ENCODE peak calls at places on chromosome 9, in nine cellular contexts. Y, H, G, A, S, K, E, Z and R are unnamed samples.

GRCh38 chr9:129650680-129651235 is 8.8 kb upstream of the ASB6 start:
- DNase-seq in A (no peak), S (no peak), Y (no peak), G (no peak), E (no peak), H (no peak), K (no peak), Z (no peak), R (no peak)

GRCh38 chr9:16247188-16247875 is 623.1 kb downstream of the BNC2 start:
- DNase-seq in S (peak), Z (no peak), Y (no peak), H (no peak), G (no peak), E (no peak), K (peak), A (no peak), R (peak)

GRCh38 chr9:126117631-126118030 is 209.0 kb upstream of the MVB12B start:
- DNase-seq in Y (no peak), S (no peak), H (no peak), E (no peak), Z (no peak), G (no peak), K (no peak), A (no peak), R (no peak)

GRCh38 chr9:136564379-136564988 is 18.6 kb upstream of the NOTCH1 start:
- DNase-seq in Z (no peak), E (no peak), Y (no peak), S (no peak), G (peak), K (peak), H (no peak), A (peak), R (no peak)

GRCh38 chr9:109253241-109253636 is 67.6 kb downstream of the EPB41L4B start:
- DNase-seq in K (no peak), Z (no peak), S (no peak), E (no peak), G (no peak), A (no peak), Y (no peak), H (no peak), R (no peak)

GRCh38 chr9:672833-673232 is 168.7 kb upstream of the DMRT1 start:
- DNase-seq in S (no peak), Y (no peak), A (no peak), Z (no peak), K (no peak), E (no peak), H (no peak), G (no peak), R (no peak)

GRCh38 chr9:105452185-105452584 is 4.4 kb downstream of the FSD1L start:
- DNase-seq in Z (no peak), A (no peak), G (no peak), S (no peak), K (no peak), E (no peak), H (no peak), Y (no peak), R (no peak)

GRCh38 chr9:2596003-2596402 is 25.6 kb upstream of the VLDLR start:
- DNase-seq in Y (no peak), G (no peak), Z (no peak), K (no peak), A (no peak), S (no peak), H (no peak), E (no peak), R (no peak)

GRCh38 chr9:129380961-129381401 is 202.9 kb upstream of the IER5L start:
- DNase-seq in K (no peak), E (no peak), G (no peak), S (no peak), H (no peak), Y (no peak), Z (no peak), A (no peak), R (no peak)

GRCh38 chr9:137309368-137310189 is 7.5 kb upstream of the NRARP start:
- DNase-seq in K (no peak), S (no peak), Y (no peak), E (no peak), G (no peak), A (no peak), Z (no peak), H (no peak), R (no peak)

GRCh38 chr9:91746357-91746756 is 203.7 kb downstream of the ROR2 start:
- DNase-seq in A (no peak), Z (no peak), H (no peak), E (no peak), G (no peak), S (no peak), Y (no peak), K (no peak), R (no peak)

GRCh38 chr9:22722492-22722891 is 275.9 kb downstream of the DMRTA1 start:
- DNase-seq in A (no peak), K (no peak), G (no peak), H (no peak), Z (no peak), E (no peak), S (no peak), Y (no peak), R (no peak)

GRCh38 chr9:113501129-113501686 is 37.7 kb downstream of the RGS3 start:
- DNase-seq in S (no peak), Y (no peak), K (no peak), G (no peak), A (no peak), H (no peak), E (peak), Z (no peak), R (no peak)

GRCh38 chr9:118522093-118523028 is 818.2 kb downstream of the TLR4 start:
- DNase-seq in G (peak), E (peak), H (peak), Y (no peak), S (peak), Z (peak), K (peak), A (peak), R (no peak)

GRCh38 chr9:136882109-136882946 is 4.0 kb upstream of the TRAF2 start:
- DNase-seq in A (peak), H (no peak), G (peak), E (no peak), S (peak), Y (peak), Z (peak), K (peak), R (peak)

GRCh38 chr9:21075484-21075883 is 2.3 kb downstream of the IFNB1 start:
- DNase-seq in H (no peak), E (no peak), A (no peak), G (no peak), K (no peak), Z (no peak), Y (no peak), S (no peak), R (no peak)

GRCh38 chr9:116953271-116953670 is 266.2 kb downstream of the TRIM32 start:
- DNase-seq in G (no peak), S (no peak), K (no peak), E (no peak), Z (no peak), H (no peak), A (no peak), Y (no peak), R (no peak)

GRCh38 chr9:131735238-131736181 is 4.4 kb downstream of the RAPGEF1 start:
- DNase-seq in A (no peak), H (no peak), S (no peak), K (no peak), Y (no peak), G (peak), E (no peak), Z (no peak), R (no peak)

GRCh38 chr9:120791161-120791560 is 2.1 kb downstream of the FBXW2 start:
- DNase-seq in K (no peak), S (no peak), A (no peak), G (no peak), E (no peak), Y (no peak), H (no peak), Z (no peak), R (no peak)

GRCh38 chr9:128168731-128169308 is 8.8 kb downstream of the BBLN start:
- DNase-seq in H (no peak), Y (no peak), K (no peak), A (no peak), Z (no peak), S (no peak), G (no peak), E (no peak), R (no peak)

GRCh38 chr9:3502560-3503398 is 23.0 kb downstream of the RFX3 start:
- DNase-seq in Y (no peak), H (no peak), Z (no peak), K (peak), S (no peak), G (no peak), E (no peak), A (no peak), R (no peak)

GRCh38 chr9:3401556-3401955 is 124.2 kb downstream of the RFX3 start:
- DNase-seq in E (no peak), Z (no peak), H (no peak), S (no peak), A (no peak), Y (peak), K (peak), G (no peak), R (no peak)

GRCh38 chr9:94729199-94729598 is 2.7 kb downstream of the AOPEP start:
- DNase-seq in K (no peak), S (no peak), A (no peak), G (no peak), Z (no peak), Y (no peak), E (no peak), H (no peak), R (no peak)

GRCh38 chr9:103397868-103398600 is 402.9 kb downstream of the CYLC2 start:
- DNase-seq in H (peak), A (no peak), Y (peak), K (peak), G (peak), E (no peak), S (peak), Z (no peak), R (peak)

GRCh38 chr9:38017149-38017884 is 51.7 kb downstream of the SHB start:
- DNase-seq in Z (no peak), S (no peak), K (peak), Y (no peak), A (peak), E (peak), H (peak), G (no peak), R (peak)

GRCh38 chr9:91033802-91034201 is 232.2 kb downstream of the SYK start:
- DNase-seq in E (peak), Z (no peak), G (peak), K (no peak), S (no peak), Y (peak), H (no peak), A (no peak), R (no peak)

GRCh38 chr9:132163457-132163875 is 1.6 kb downstream of the NTNG2 start:
- DNase-seq in S (no peak), Y (no peak), Z (no peak), G (no peak), H (peak), K (no peak), E (no peak), A (no peak), R (no peak)

GRCh38 chr9:101429736-101430135 is 5.8 kb downstream of the ALDOB start:
- DNase-seq in Z (no peak), G (no peak), S (no peak), E (no peak), Y (no peak), K (no peak), A (no peak), H (no peak), R (no peak)

GRCh38 chr9:85713897-85714296 is 27.9 kb downstream of the AGTPBP1 start:
- DNase-seq in E (no peak), Z (no peak), H (no peak), G (no peak), Y (no peak), S (no peak), K (no peak), A (no peak), R (no peak)

GRCh38 chr9:17057729-17058128 is 77.1 kb upstream of the CNTLN start:
- DNase-seq in K (no peak), G (no peak), Z (no peak), A (no peak), H (no peak), E (no peak), Y (no peak), S (no peak), R (no peak)

GRCh38 chr9:81116340-81117207 is 572.8 kb downstream of the TLE1 start:
- DNase-seq in H (no peak), E (no peak), K (no peak), Z (no peak), S (no peak), G (no peak), A (no peak), Y (no peak), R (no peak)

GRCh38 chr9:16626577-16627130 is 243.8 kb downstream of the BNC2 start:
- DNase-seq in Y (no peak), Z (peak), A (peak), E (no peak), S (peak), G (peak), H (no peak), K (peak), R (peak)

DNA sequence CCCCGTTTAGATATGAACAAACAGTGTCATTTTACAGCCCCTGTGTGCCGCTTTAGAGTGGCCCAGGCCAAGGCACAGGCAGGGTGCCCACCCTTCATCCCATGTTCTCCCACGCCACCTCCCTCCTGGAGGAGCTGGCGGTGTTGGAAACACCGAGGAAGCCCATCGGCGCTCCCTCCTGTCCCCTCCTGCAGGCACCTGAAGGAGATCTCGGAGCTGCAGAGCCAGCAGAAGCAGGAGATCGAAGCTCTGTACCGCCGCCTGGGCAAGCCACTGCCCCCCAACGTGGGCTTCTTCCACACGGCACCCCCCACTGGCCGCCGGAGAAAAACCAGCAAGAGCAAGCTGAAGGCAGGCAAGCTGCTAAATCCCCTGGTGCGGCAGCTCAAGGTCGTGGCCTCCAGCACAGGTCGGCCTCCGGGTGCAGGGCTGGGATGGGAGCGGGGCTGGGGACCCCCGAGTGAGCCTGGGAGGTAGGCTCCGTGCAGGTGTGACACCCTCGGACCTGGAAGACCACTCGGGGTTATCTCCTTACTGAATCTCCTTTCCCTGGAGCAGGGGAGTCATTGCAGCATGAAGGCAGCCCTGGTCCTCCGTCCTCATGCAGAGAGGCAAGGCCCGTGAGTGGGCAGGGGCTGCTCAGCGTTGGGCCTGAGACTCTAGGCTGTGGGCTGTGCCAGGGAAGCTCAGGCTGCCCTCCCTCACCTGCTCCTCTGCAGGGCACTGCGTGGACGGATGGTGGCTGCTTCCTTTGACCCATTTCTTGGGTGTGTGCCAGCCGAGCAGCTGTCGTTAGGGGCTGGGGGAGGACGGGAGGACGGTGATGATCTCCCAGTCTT is 113.9 kb downstream of the WNK2 start:
- DNase-seq in A (peak), H (no peak), Y (no peak), K (no peak), S (no peak), Z (no peak), G (no peak), E (no peak), R (no peak)
- TF ChIP-seq CTCF in A (no peak), H (no peak), Y (no peak), K (no peak), S (no peak), Z (no peak), G (no peak), E (no peak), R (no peak)

GRCh38 chr9:134099123-134099761 is 31.4 kb upstream of the BRD3 start:
- DNase-seq in G (peak), Z (no peak), H (no peak), A (no peak), S (peak), K (peak), E (peak), Y (peak), R (peak)
- TF ChIP-seq CTCF in G (peak), Z (peak), H (peak), A (peak), S (peak), K (peak), E (peak), Y (peak), R (peak)

DNA sequence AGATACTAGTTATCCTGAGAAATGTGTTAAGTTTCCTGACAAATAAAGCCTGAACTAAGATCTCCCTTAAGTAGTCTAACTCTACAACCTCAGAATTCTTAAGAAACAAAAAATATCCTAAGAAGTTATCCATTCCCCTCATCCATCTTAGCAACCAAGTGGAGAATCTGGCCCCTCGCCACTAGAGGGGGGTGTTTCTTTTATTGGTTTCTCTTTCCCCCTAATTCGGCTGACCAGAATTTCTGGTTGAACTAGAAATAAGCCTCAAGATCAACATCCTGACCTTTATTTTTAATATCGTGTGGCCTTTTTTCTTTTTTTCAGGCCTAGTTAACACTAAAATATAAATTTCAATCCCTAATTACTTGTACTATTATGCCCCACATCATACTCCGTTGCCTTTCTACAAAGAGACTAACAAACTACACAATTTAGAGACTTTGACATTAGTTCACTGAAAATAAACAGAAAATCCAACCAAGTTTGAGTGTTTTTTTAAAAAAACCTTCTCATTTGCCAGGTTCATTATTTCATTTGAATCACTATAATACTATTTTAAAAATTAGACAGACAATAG is 14.3 kb upstream of the NR4A3 start:
- DNase-seq in G (peak), H (peak), S (peak), K (peak), E (peak), A (peak), Z (no peak), Y (no peak), R (no peak)
- TF ChIP-seq CTCF in G (peak), H (peak), S (peak), K (peak), E (peak), A (peak), Z (peak), Y (peak), R (peak)

GRCh38 chr9:133870598-133871595 is 121.2 kb downstream of the VAV2 start:
- DNase-seq in K (no peak), A (no peak), Z (no peak), Y (no peak), G (no peak), E (no peak), S (no peak), H (no peak), R (no peak)

GRCh38 chr9:133868203-133868602 is 123.9 kb downstream of the VAV2 start:
- DNase-seq in S (no peak), A (no peak), E (no peak), H (no peak), Y (no peak), Z (no peak), K (no peak), G (no peak), R (no peak)

GRCh38 chr9:133866946-133867345 is 125.2 kb downstream of the VAV2 start:
- DNase-seq in Y (no peak), S (no peak), Z (no peak), E (no peak), A (no peak), G (no peak), K (no peak), H (no peak), R (no peak)

GRCh38 chr9:133873006-133873780 is 118.9 kb downstream of the VAV2 start:
- DNase-seq in S (peak), A (no peak), Y (no peak), H (no peak), G (no peak), K (no peak), E (no peak), Z (no peak), R (no peak)

DNA sequence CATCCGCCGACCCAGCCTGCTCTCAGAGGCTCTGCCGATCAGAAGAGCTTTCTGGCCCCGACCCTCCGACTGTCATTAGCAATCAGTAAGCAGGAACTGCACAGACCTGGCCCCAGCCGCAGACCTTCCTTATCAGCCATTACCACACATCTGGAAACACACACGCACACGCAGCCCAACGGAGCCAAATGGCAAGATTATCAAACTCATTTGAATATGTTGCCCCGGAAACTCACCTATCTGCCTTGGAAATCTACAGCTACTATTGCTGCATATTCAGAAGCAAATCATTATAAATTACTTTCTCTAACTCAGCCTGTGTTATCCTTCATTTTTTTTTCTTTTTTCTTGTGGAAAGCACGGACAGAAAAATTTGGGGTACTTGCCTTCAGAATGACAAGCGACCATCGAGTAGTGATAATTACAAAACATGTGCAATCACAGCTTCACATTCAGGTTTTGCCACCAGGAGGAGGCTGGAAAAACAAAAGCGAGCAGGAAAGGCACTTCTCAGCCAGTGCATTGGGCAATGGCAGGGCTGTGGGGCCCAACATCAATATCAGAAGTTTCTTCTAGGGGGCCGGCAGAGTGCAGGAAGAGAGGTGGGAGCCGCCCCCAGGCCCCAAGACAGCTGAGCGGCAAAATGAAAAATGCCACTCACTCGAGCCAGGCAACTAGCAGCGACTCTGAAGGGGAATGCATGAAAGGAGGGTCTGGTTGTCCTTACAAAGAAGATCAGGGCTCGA is 122.3 kb downstream of the VAV2 start:
- DNase-seq in A (no peak), S (no peak), E (no peak), K (no peak), Z (no peak), G (no peak), Y (no peak), H (no peak), R (no peak)
- TF ChIP-seq CTCF in A (no peak), S (no peak), E (no peak), K (no peak), Z (no peak), G (no peak), Y (no peak), H (no peak), R (no peak)